ENCODE peak calls at places on chromosomes 1 and 21, in five cellular contexts. One of them, this sample, is unnamed.

GRCh38 chr21:46326110-46326703 is 2.3 kb downstream of the PCNT start:
- DNase-seq in SJCRH30: no peak
- DNase-seq in HuH-7.5: no peak
- DNase-seq in hippocampal formation: no peak
- DNase-seq in neural progenitor cell: no peak
- DNase-seq in this sample: no peak

GRCh38 chr1:10795305-10796021 is 983 bp downstream of the CASZ1 start:
- DNase-seq in SJCRH30: peak; percentile 39
- DNase-seq in HuH-7.5: no peak
- DNase-seq in neural progenitor cell: peak; percentile 45
- DNase-seq in hippocampal formation: no peak
- DNase-seq in this sample: peak; percentile 27

GRCh38 chr1:226072347-226072746 is 9.8 kb downstream of the H3-3A start:
- DNase-seq in hippocampal formation: no peak
- DNase-seq in SJCRH30: no peak
- DNase-seq in HuH-7.5: no peak
- DNase-seq in neural progenitor cell: no peak
- DNase-seq in this sample: no peak

GRCh38 chr1:172609528-172609927 is 49.4 kb upstream of the FASLG start:
- DNase-seq in SJCRH30: no peak
- DNase-seq in hippocampal formation: no peak
- DNase-seq in neural progenitor cell: no peak
- DNase-seq in HuH-7.5: no peak
- DNase-seq in this sample: no peak

GRCh38 chr1:228210684-228211083 is 2.8 kb downstream of the OBSCN start:
- DNase-seq in HuH-7.5: no peak
- DNase-seq in SJCRH30: no peak
- DNase-seq in neural progenitor cell: no peak
- DNase-seq in hippocampal formation: no peak
- DNase-seq in this sample: no peak

GRCh38 chr1:119626841-119627240 is 21.2 kb downstream of the ZNF697 start:
- DNase-seq in neural progenitor cell: no peak
- DNase-seq in hippocampal formation: no peak
- DNase-seq in SJCRH30: no peak
- DNase-seq in HuH-7.5: no peak
- DNase-seq in this sample: peak; percentile 20

GRCh38 chr1:205458777-205459566 is 3.1 kb upstream of the BLACAT1 start:
- DNase-seq in SJCRH30: peak; percentile 83
- DNase-seq in neural progenitor cell: peak; percentile 90
- DNase-seq in hippocampal formation: no peak
- DNase-seq in HuH-7.5: peak; percentile 57
- DNase-seq in this sample: peak; percentile 78

GRCh38 chr1:225767591-225768540 is 9.8 kb upstream of the SRP9 start:
- DNase-seq in neural progenitor cell: no peak
- DNase-seq in SJCRH30: peak; percentile 95
- DNase-seq in HuH-7.5: peak; percentile 59
- DNase-seq in hippocampal formation: no peak
- DNase-seq in this sample: peak; percentile 70

GRCh38 chr1:39657402-39657801 is 14.5 kb downstream of the NT5C1A start:
- DNase-seq in neural progenitor cell: no peak
- DNase-seq in SJCRH30: no peak
- DNase-seq in hippocampal formation: no peak
- DNase-seq in HuH-7.5: no peak
- DNase-seq in this sample: peak; percentile 76

GRCh38 chr1:86650065-86650464 is 54.3 kb upstream of the SH3GLB1 start:
- DNase-seq in hippocampal formation: no peak
- DNase-seq in SJCRH30: no peak
- DNase-seq in neural progenitor cell: no peak
- DNase-seq in HuH-7.5: no peak
- DNase-seq in this sample: no peak

GRCh38 chr1:54807756-54808155 is 6.6 kb upstream of the TTC22 start:
- DNase-seq in neural progenitor cell: no peak
- DNase-seq in hippocampal formation: no peak
- DNase-seq in SJCRH30: no peak
- DNase-seq in HuH-7.5: no peak
- DNase-seq in this sample: no peak

GRCh38 chr1:53341521-53341895 is 13.6 kb upstream of the LRP8 start:
- DNase-seq in HuH-7.5: no peak
- DNase-seq in neural progenitor cell: no peak
- DNase-seq in hippocampal formation: no peak
- DNase-seq in SJCRH30: no peak
- DNase-seq in this sample: no peak

GRCh38 chr1:192807968-192808587 is 761 bp upstream of the RGS2 start:
- DNase-seq in SJCRH30: no peak
- DNase-seq in hippocampal formation: peak; percentile 69
- DNase-seq in HuH-7.5: no peak
- DNase-seq in neural progenitor cell: peak; percentile 18
- DNase-seq in this sample: peak; percentile 16

GRCh38 chr1:41444246-41444645 is 40.2 kb downstream of the EDN2 start:
- DNase-seq in neural progenitor cell: no peak
- DNase-seq in HuH-7.5: no peak
- DNase-seq in hippocampal formation: no peak
- DNase-seq in SJCRH30: no peak
- DNase-seq in this sample: no peak

GRCh38 chr1:36787312-36787711 is 247.0 kb downstream of the GRIK3 start:
- DNase-seq in neural progenitor cell: no peak
- DNase-seq in HuH-7.5: no peak
- DNase-seq in SJCRH30: no peak
- DNase-seq in hippocampal formation: no peak
- DNase-seq in this sample: no peak

GRCh38 chr1:154747841-154748766 is 122.0 kb downstream of the KCNN3 start:
- DNase-seq in HuH-7.5: no peak
- DNase-seq in hippocampal formation: no peak
- DNase-seq in SJCRH30: peak; percentile 95
- DNase-seq in neural progenitor cell: peak; percentile 44
- DNase-seq in this sample: peak; percentile 55

GRCh38 chr1:181392613-181393170 is 90.6 kb upstream of the CACNA1E start:
- DNase-seq in hippocampal formation: no peak
- DNase-seq in SJCRH30: no peak
- DNase-seq in neural progenitor cell: no peak
- DNase-seq in HuH-7.5: no peak
- DNase-seq in this sample: no peak

GRCh38 chr1:187264995-187265602 is 436.4 kb downstream of the PLA2G4A start:
- DNase-seq in hippocampal formation: peak; percentile 15
- DNase-seq in neural progenitor cell: peak; percentile 63
- DNase-seq in SJCRH30: peak; percentile 52
- DNase-seq in HuH-7.5: no peak
- DNase-seq in this sample: no peak

GRCh38 chr1:33256335-33256700 is at the start of gene ZNF362:
- DNase-seq in HuH-7.5: peak; percentile 79
- DNase-seq in hippocampal formation: peak; percentile 27
- DNase-seq in neural progenitor cell: peak; percentile 86
- DNase-seq in SJCRH30: peak; percentile 69
- DNase-seq in this sample: peak; percentile 89

GRCh38 chr1:229318056-229318455 is 24.8 kb downstream of the CCSAP start:
- DNase-seq in hippocampal formation: no peak
- DNase-seq in SJCRH30: peak; percentile 16
- DNase-seq in HuH-7.5: no peak
- DNase-seq in neural progenitor cell: no peak
- DNase-seq in this sample: no peak

GRCh38 chr1:210302501-210302900 is 26.2 kb upstream of the HHAT start:
- DNase-seq in hippocampal formation: no peak
- DNase-seq in SJCRH30: no peak
- DNase-seq in neural progenitor cell: no peak
- DNase-seq in HuH-7.5: no peak
- DNase-seq in this sample: no peak

GRCh38 chr1:233368106-233368783 is 40.7 kb downstream of the MAP3K21 start:
- DNase-seq in hippocampal formation: no peak
- DNase-seq in SJCRH30: no peak
- DNase-seq in neural progenitor cell: no peak
- DNase-seq in HuH-7.5: no peak
- DNase-seq in this sample: peak; percentile 44

GRCh38 chr1:32933742-32934322 is 30.8 kb downstream of the RNF19B start:
- DNase-seq in hippocampal formation: no peak
- DNase-seq in HuH-7.5: peak; percentile 34
- DNase-seq in SJCRH30: peak; percentile 71
- DNase-seq in neural progenitor cell: peak; percentile 4
- DNase-seq in this sample: no peak

GRCh38 chr1:19354531-19354981 is 42.4 kb downstream of the SLC66A1 start:
- DNase-seq in HuH-7.5: no peak
- DNase-seq in hippocampal formation: no peak
- DNase-seq in neural progenitor cell: no peak
- DNase-seq in SJCRH30: no peak
- DNase-seq in this sample: no peak

GRCh38 chr1:99598738-99599411 is 47.0 kb upstream of the PALMD start:
- DNase-seq in hippocampal formation: no peak
- DNase-seq in SJCRH30: no peak
- DNase-seq in neural progenitor cell: no peak
- DNase-seq in HuH-7.5: no peak
- DNase-seq in this sample: no peak

GRCh38 chr1:65372557-65372956 is 47.9 kb upstream of the LEPR start:
- DNase-seq in hippocampal formation: no peak
- DNase-seq in neural progenitor cell: no peak
- DNase-seq in HuH-7.5: no peak
- DNase-seq in SJCRH30: no peak
- DNase-seq in this sample: peak; percentile 22

GRCh38 chr1:26049531-26050254 is 3.8 kb upstream of the SLC30A2 start:
- DNase-seq in hippocampal formation: no peak
- DNase-seq in neural progenitor cell: no peak
- DNase-seq in SJCRH30: no peak
- DNase-seq in HuH-7.5: no peak
- DNase-seq in this sample: no peak